ENCODE peak calls at places on chromosomes 1 and 21, in five cellular contexts. One of them, this sample, is unnamed.

GRCh38 chr1:181105134-181106021 is 16.9 kb downstream of the IER5 start:
- DNase-seq in GM12891: peak; percentile 89
- DNase-seq in K562: peak; percentile 97
- DNase-seq in H1: peak; percentile 86
- DNase-seq in HepG2: peak; percentile 74
- DNase-seq in this sample: peak; percentile 90

GRCh38 chr21:34687065-34687464 is 18.3 kb downstream of the CLIC6 start:
- DNase-seq in H1: no peak
- DNase-seq in HepG2: no peak
- DNase-seq in K562: no peak
- DNase-seq in GM12891: no peak
- DNase-seq in this sample: no peak

GRCh38 chr21:45536301-45537081 is 5.7 kb downstream of the SLC19A1 start:
- DNase-seq in K562: no peak
- DNase-seq in GM12891: no peak
- DNase-seq in HepG2: no peak
- DNase-seq in H1: peak; percentile 42
- DNase-seq in this sample: no peak

GRCh38 chr21:33684068-33684467 is 41.8 kb downstream of the ITSN1 start:
- DNase-seq in HepG2: no peak
- DNase-seq in GM12891: no peak
- DNase-seq in H1: no peak
- DNase-seq in K562: no peak
- DNase-seq in this sample: no peak

GRCh38 chr1:226882187-226882586 is 11.8 kb downstream of the PSEN2 start:
- DNase-seq in K562: no peak
- DNase-seq in HepG2: no peak
- DNase-seq in H1: no peak
- DNase-seq in GM12891: no peak
- DNase-seq in this sample: no peak

GRCh38 chr21:44556879-44557278 is 1.7 kb downstream of the KRTAP10-3 start:
- DNase-seq in K562: no peak
- DNase-seq in H1: no peak
- DNase-seq in GM12891: no peak
- DNase-seq in HepG2: no peak
- DNase-seq in this sample: no peak

GRCh38 chr21:29349702-29350101 is 51.0 kb downstream of the BACH1 start:
- DNase-seq in GM12891: no peak
- DNase-seq in HepG2: no peak
- DNase-seq in H1: no peak
- DNase-seq in K562: peak; percentile 54
- DNase-seq in this sample: no peak

GRCh38 chr1:70966018-70966638 is 81.5 kb downstream of the PTGER3 start:
- DNase-seq in H1: no peak
- DNase-seq in GM12891: no peak
- DNase-seq in HepG2: peak; percentile 10
- DNase-seq in K562: peak; percentile 37
- DNase-seq in this sample: no peak

GRCh38 chr21:40299441-40299840 is 432.2 kb downstream of the PCP4 start:
- DNase-seq in GM12891: no peak
- DNase-seq in HepG2: no peak
- DNase-seq in H1: no peak
- DNase-seq in K562: no peak
- DNase-seq in this sample: no peak

GRCh38 chr1:62022348-62022747 is 172.3 kb upstream of the L1TD1 start:
- DNase-seq in GM12891: no peak
- DNase-seq in H1: no peak
- DNase-seq in HepG2: no peak
- DNase-seq in K562: no peak
- DNase-seq in this sample: no peak

GRCh38 chr1:81689531-81689941 is 111.2 kb upstream of the ADGRL2 start:
- DNase-seq in H1: no peak
- DNase-seq in HepG2: no peak
- DNase-seq in K562: no peak
- DNase-seq in GM12891: no peak
- DNase-seq in this sample: no peak

GRCh38 chr1:3542635-3543034 is 68.7 kb downstream of the MEGF6 start:
- DNase-seq in K562: no peak
- DNase-seq in HepG2: no peak
- DNase-seq in GM12891: no peak
- DNase-seq in H1: no peak
- DNase-seq in this sample: no peak

GRCh38 chr1:15384301-15384901 is 25.3 kb upstream of the EFHD2 start:
- DNase-seq in GM12891: peak; percentile 61
- DNase-seq in H1: peak; percentile 67
- DNase-seq in HepG2: no peak
- DNase-seq in K562: no peak
- DNase-seq in this sample: peak; percentile 54
- TF ChIP-seq POLR2A in GM12891: no peak
- TF ChIP-seq POLR2A in H1: no peak
- TF ChIP-seq POLR2A in HepG2: no peak
- TF ChIP-seq POLR2A in K562: no peak
- TF ChIP-seq POLR2A in this sample: no peak

DNA sequence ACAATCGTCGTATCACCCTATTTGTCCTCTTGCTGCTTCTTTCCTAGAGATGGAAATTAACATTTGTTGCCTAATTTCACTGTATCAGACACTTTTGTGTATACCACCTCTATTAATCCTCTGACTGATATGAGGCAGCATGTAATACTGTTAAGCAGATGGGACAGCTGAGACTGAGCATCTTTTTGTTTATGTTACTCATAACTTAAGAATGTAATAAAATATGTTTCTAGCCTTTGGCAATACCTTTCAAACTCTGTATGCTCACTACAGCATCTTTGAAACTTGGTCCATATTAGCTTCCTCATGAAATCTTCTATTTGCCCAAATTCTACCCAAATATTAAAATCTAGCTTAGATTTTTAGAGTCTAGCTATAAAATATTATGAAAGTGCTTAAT is 2.3 kb downstream of the OR14K1 start:
- DNase-seq in K562: no peak
- DNase-seq in GM12891: no peak
- DNase-seq in HepG2: no peak
- DNase-seq in H1: no peak
- DNase-seq in this sample: no peak
- TF ChIP-seq TAF1 in K562: no peak
- TF ChIP-seq TAF1 in GM12891: no peak
- TF ChIP-seq TAF1 in HepG2: no peak
- TF ChIP-seq TAF1 in H1: no peak
- TF ChIP-seq TAF1 in this sample: no peak

GRCh38 chr1:46490603-46491499 is 1.2 kb downstream of the DMBX1 start:
- DNase-seq in H1: peak; percentile 69
- DNase-seq in HepG2: no peak
- DNase-seq in K562: no peak
- DNase-seq in GM12891: no peak
- DNase-seq in this sample: no peak
- TF ChIP-seq POLR2AphosphoS5 in H1: no peak
- TF ChIP-seq POLR2AphosphoS5 in HepG2: no peak
- TF ChIP-seq POLR2AphosphoS5 in K562: no peak
- TF ChIP-seq POLR2AphosphoS5 in GM12891: no peak
- TF ChIP-seq POLR2AphosphoS5 in this sample: no peak

DNA sequence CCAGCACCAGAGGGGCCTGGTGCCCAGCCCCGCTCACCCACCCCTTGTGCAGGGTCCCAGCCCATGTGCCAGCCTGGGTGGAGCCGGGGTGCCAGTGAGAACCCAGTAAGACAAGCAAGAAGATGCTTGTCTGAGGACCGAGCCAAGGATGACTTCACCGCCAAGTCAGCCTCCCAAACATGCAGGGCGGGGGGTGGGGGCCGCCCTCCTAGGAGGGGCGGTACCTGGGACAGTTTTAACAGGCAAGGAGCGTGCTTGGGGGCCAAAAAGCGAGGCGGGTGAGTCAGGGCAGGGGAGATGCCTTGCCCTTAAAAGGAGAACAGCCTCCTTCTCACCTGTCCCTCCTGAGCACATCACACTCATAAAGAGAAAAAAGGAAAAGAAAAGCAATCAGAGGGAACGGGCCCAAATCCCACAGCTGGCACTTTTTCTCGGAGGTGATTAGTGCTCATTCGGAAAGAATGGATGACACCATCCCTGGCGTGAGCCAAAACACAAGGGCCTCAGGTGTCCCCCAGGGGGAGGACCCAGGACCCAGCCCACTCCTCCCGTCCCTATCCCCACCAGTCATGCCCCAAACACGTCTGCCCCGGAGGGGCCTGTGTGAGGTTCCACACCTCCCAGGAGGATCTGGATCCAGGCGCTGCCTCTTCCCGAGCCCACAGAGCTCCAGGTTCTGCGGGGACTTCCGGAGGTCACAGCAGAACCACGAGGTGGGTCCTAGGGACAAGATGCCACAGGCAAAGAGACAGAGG is 77.6 kb upstream of the IFFO2 start:
- DNase-seq in HepG2: no peak
- DNase-seq in H1: no peak
- DNase-seq in K562: no peak
- DNase-seq in GM12891: no peak
- DNase-seq in this sample: no peak
- TF ChIP-seq POLR2A in HepG2: no peak
- TF ChIP-seq POLR2A in H1: no peak
- TF ChIP-seq POLR2A in K562: no peak
- TF ChIP-seq POLR2A in GM12891: no peak
- TF ChIP-seq POLR2A in this sample: no peak

GRCh38 chr1:94031154-94031553 is 89.8 kb downstream of the ABCA4 start:
- DNase-seq in K562: no peak
- DNase-seq in GM12891: no peak
- DNase-seq in H1: no peak
- DNase-seq in HepG2: peak; percentile 70
- DNase-seq in this sample: no peak

GRCh38 chr1:94032637-94033036 is 88.3 kb downstream of the ABCA4 start:
- DNase-seq in K562: no peak
- DNase-seq in HepG2: no peak
- DNase-seq in GM12891: no peak
- DNase-seq in H1: no peak
- DNase-seq in this sample: no peak

GRCh38 chr1:94031591-94031990 is 89.4 kb downstream of the ABCA4 start:
- DNase-seq in K562: no peak
- DNase-seq in HepG2: no peak
- DNase-seq in H1: no peak
- DNase-seq in GM12891: no peak
- DNase-seq in this sample: no peak

GRCh38 chr1:94036721-94037120 is 84.2 kb downstream of the ABCA4 start:
- DNase-seq in HepG2: no peak
- DNase-seq in GM12891: no peak
- DNase-seq in H1: no peak
- DNase-seq in K562: no peak
- DNase-seq in this sample: no peak

DNA sequence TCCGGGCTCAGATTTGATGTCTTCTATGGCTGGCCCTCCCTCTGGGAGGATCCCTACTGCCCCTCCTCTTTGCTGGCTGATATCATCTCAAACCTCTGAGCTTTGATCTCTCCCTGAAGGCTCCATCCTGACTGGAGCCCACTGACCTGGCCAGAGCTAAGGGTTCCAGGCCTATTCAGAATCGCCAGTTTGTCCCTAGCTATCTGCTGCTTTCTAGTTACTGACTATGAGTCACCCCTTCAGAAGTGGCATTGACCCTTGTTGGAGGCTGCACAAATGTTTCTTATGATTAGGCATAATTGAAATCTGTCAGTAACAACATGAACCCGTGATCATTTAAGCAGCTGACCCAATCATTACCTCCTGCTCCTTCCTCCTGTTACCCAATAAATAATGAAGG is 87.1 kb downstream of the ABCA4 start:
- DNase-seq in GM12891: no peak
- DNase-seq in H1: no peak
- DNase-seq in K562: no peak
- DNase-seq in HepG2: peak; percentile 95
- DNase-seq in this sample: no peak
- TF ChIP-seq TAF1 in GM12891: no peak
- TF ChIP-seq TAF1 in H1: no peak
- TF ChIP-seq TAF1 in K562: no peak
- TF ChIP-seq TAF1 in HepG2: no peak
- TF ChIP-seq TAF1 in this sample: no peak

DNA sequence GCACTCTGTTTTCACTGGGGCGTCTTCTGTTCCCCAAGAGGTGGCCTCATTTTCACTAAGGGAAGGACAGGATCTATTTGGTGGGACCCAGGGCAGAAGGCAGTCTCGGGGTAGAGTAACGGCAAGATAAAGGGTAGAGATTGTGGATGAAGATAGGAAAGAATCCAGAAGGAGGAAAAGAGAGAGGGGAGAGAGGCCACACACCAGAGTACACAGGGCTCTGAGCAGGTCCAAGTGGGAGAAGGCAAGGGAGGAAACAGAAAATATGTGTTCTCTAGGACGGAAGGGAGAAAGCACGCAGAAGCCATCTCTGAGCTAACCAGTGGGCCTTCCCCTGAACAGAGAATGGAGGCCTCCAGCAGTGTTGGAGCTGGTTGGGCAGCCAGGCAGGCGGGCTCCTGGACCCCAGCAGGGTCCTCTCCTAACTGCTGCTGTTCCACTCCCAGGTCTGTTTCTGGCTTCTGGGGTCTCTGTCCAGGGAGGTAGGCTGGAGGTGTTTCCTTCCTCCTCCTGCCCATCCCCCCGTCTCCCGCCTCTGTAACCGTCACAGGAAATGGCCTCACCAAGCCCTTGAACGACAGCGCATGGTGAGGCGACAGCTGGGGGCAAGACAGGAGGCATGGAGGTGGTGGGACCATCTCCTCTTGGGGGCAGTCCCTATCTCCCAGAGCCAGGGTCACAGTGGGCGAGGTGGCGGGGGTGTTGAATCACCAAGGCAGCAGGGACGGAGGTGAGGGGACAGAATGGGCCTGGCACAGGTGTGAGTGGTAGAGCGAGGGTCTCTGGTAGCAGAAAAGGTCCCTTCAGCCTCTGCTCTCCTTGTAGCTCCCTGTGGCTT is 649 bp downstream of the PTPN7 start:
- DNase-seq in HepG2: no peak
- DNase-seq in H1: no peak
- DNase-seq in K562: peak; percentile 89
- DNase-seq in GM12891: peak; percentile 51
- DNase-seq in this sample: peak; percentile 60
- TF ChIP-seq POLR2AphosphoS5 in HepG2: no peak
- TF ChIP-seq POLR2AphosphoS5 in H1: no peak
- TF ChIP-seq POLR2AphosphoS5 in K562: peak; percentile 80
- TF ChIP-seq POLR2AphosphoS5 in GM12891: no peak
- TF ChIP-seq POLR2AphosphoS5 in this sample: peak; percentile 38

GRCh38 chr1:23797478-23798448 is 2.8 kb downstream of the GALE start:
- DNase-seq in GM12891: no peak
- DNase-seq in K562: no peak
- DNase-seq in HepG2: no peak
- DNase-seq in H1: no peak
- DNase-seq in this sample: no peak
- TF ChIP-seq POLR2A in GM12891: no peak
- TF ChIP-seq POLR2A in K562: no peak
- TF ChIP-seq POLR2A in HepG2: no peak
- TF ChIP-seq POLR2A in H1: no peak
- TF ChIP-seq POLR2A in this sample: no peak

DNA sequence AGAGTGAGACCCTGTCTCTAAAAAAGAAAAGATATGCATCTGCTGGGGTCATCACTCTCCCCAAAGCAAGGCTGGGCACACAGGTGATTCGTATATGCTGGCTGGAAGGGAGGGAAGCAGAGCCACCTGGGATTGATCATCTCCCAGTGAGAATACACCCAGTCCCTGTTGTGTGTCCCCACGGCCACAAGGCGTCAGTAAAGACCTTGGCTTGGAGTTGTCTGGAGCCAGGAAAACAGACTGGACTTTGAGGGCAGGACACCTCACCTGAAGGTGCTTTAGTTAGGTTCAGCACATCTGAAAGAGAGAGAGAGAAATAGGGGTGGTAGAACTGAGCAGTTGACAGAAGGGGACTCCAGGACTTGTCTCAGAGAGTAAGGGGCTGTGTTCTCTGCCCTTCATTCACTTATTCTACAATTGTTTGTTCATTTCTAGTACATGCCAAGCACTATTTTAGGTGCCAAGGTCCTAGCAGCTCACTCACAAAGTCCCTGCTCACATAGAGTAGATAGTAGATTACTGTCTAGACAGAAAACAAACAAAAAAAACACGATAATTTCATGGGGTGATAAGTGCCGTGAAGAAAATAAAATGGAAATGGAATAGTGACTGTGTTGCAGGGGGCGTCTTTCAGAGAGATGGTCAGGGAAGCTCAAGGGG is 13.5 kb downstream of the CITED4 start:
- DNase-seq in H1: peak; percentile 73
- DNase-seq in HepG2: peak; percentile 75
- DNase-seq in K562: peak; percentile 86
- DNase-seq in GM12891: no peak
- DNase-seq in this sample: no peak
- TF ChIP-seq TAF1 in H1: no peak
- TF ChIP-seq TAF1 in HepG2: no peak
- TF ChIP-seq TAF1 in K562: no peak
- TF ChIP-seq TAF1 in GM12891: no peak
- TF ChIP-seq TAF1 in this sample: no peak

This sample was measured in GM12892.